ENCODE peak calls at places on chromosomes 3 and 15, in four cellular contexts. L is fibroblast of mammary gland; E is activated gamma-delta T cell treated with anti-CD3 and anti-CD28 coated beads, Interleukin-2, amount 50 U/mL, for 16 hours; Q is AG08395. Z is an unnamed sample.

GRCh38 chr3:16798738-16799137 is 86.0 kb upstream of the PLCL2 start:
- DNase-seq in Q (no peak), E (no peak), L (no peak), Z (no peak)

GRCh38 chr15:52857471-52857870 is 67.3 kb upstream of the ONECUT1 start:
- DNase-seq in E (no peak), L (no peak), Q (no peak), Z (no peak)

GRCh38 chr3:125374996-125375941 is at the start of gene ZNF148:
- DNase-seq in Q (peak), E (peak), L (peak), Z (no peak)

GRCh38 chr3:101803152-101803782 is 24.3 kb downstream of the NXPE3 start:
- DNase-seq in L (peak), E (peak), Q (peak), Z (no peak)

GRCh38 chr15:23690450-23690852 is 3.3 kb upstream of the NDN start:
- DNase-seq in E (no peak), L (peak), Q (peak), Z (no peak)

GRCh38 chr3:171157286-171157685 is 130.8 kb upstream of the SLC2A2 start:
- DNase-seq in L (peak), E (no peak), Q (no peak), Z (no peak)

GRCh38 chr15:80480171-80480811 is 76.1 kb downstream of the ARNT2 start:
- DNase-seq in Q (peak), L (peak), E (no peak), Z (no peak)

GRCh38 chr3:31724144-31724543 is 191.4 kb downstream of the STT3B start:
- DNase-seq in E (no peak), Q (no peak), L (no peak), Z (no peak)

GRCh38 chr3:189502676-189503257 is 128.4 kb upstream of the TP63 start:
- DNase-seq in Q (no peak), E (no peak), L (no peak), Z (no peak)

GRCh38 chr15:69156726-69157381 is 3.6 kb upstream of the GLCE start:
- DNase-seq in L (no peak), E (no peak), Q (no peak), Z (no peak)

GRCh38 chr15:25850154-25851111 is 12.7 kb downstream of the ATP10A start:
- DNase-seq in E (peak), Q (peak), L (peak), Z (no peak)

GRCh38 chr15:68384451-68385239 is 47.3 kb downstream of the ITGA11 start:
- DNase-seq in Q (peak), L (peak), E (no peak), Z (peak)

GRCh38 chr15:49675051-49675450 is 54.2 kb downstream of the DTWD1 start:
- DNase-seq in L (peak), Q (peak), E (no peak), Z (peak)

GRCh38 chr15:28272587-28272986 is 49.4 kb downstream of the HERC2 start:
- DNase-seq in Q (no peak), E (no peak), L (no peak), Z (no peak)

GRCh38 chr3:138950006-138950644 is 3.1 kb downstream of the FOXL2NB start:
- DNase-seq in L (peak), Q (peak), E (no peak), Z (no peak)

GRCh38 chr3:17404548-17404947 is 337.9 kb downstream of the TBC1D5 start:
- DNase-seq in L (no peak), E (no peak), Q (no peak), Z (no peak)

GRCh38 chr3:61894988-61895935 is 333.9 kb downstream of the PTPRG start:
- DNase-seq in Q (peak), L (peak), E (no peak), Z (no peak)

GRCh38 chr3:187822402-187822801 is 77.1 kb upstream of the BCL6 start:
- DNase-seq in L (no peak), E (no peak), Q (no peak), Z (no peak)

GRCh38 chr3:13135811-13136321 is 62.6 kb upstream of the IQSEC1 start:
- DNase-seq in L (no peak), E (no peak), Q (no peak), Z (no peak)

GRCh38 chr15:33309602-33310276 is 1.0 kb upstream of the RYR3 start:
- DNase-seq in L (peak), Q (no peak), E (no peak), Z (no peak)

GRCh38 chr3:72476139-72476483 is 372.1 kb downstream of the SHQ1 start:
- DNase-seq in Q (no peak), E (no peak), L (no peak), Z (no peak)

GRCh38 chr3:97938444-97938843 is 33.8 kb downstream of the RIOX2 start:
- DNase-seq in L (no peak), E (no peak), Q (no peak), Z (no peak)

GRCh38 chr3:197590313-197590962 is 34.7 kb upstream of the BDH1 start:
- DNase-seq in L (no peak), Q (no peak), E (no peak), Z (no peak)

GRCh38 chr3:108036984-108037741 is 53.7 kb downstream of the CD47 start:
- DNase-seq in L (peak), Q (peak), E (no peak), Z (peak)

GRCh38 chr3:197151562-197151961 is 121.9 kb upstream of the MELTF start:
- DNase-seq in L (peak), E (no peak), Q (peak), Z (peak)

GRCh38 chr3:65666426-65667091 is 372.2 kb downstream of the MAGI1 start:
- DNase-seq in Q (no peak), L (peak), E (no peak), Z (no peak)

GRCh38 chr3:188954590-188955208 is 217.1 kb upstream of the TPRG1 start:
- DNase-seq in L (peak), Q (peak), E (peak), Z (no peak)

GRCh38 chr15:88610756-88611231 is 10.3 kb upstream of the AEN start:
- DNase-seq in E (no peak), Q (no peak), L (no peak), Z (no peak)

GRCh38 chr3:55486857-55487375 is at the start of gene WNT5A:
- DNase-seq in L (peak), Q (peak), E (no peak), Z (no peak)

GRCh38 chr3:134933997-134934396 is 138.9 kb downstream of the EPHB1 start:
- DNase-seq in E (no peak), Q (no peak), L (no peak), Z (no peak)

GRCh38 chr3:188772886-188773285 is 398.9 kb upstream of the TPRG1 start:
- DNase-seq in L (peak), Q (peak), E (no peak), Z (no peak)

GRCh38 chr3:177177670-177178295 is 19.5 kb downstream of the TBL1XR1 start:
- DNase-seq in Q (no peak), E (no peak), L (no peak), Z (no peak)

GRCh38 chr15:35958021-35958420 is 412.1 kb upstream of the DPH6 start:
- DNase-seq in E (no peak), Q (no peak), L (peak), Z (no peak)

GRCh38 chr3:36648241-36649034 is 115.9 kb downstream of the DCLK3 start:
- DNase-seq in E (no peak), L (peak), Q (peak), Z (peak)

GRCh38 chr3:171168086-171168485 is 141.6 kb upstream of the SLC2A2 start:
- DNase-seq in L (peak), Q (peak), E (no peak), Z (no peak)

GRCh38 chr3:180430896-180431295 is 171.1 kb upstream of the TTC14 start:
- DNase-seq in E (no peak), Q (no peak), L (peak), Z (no peak)

GRCh38 chr3:76107935-76108570 is 322.7 kb upstream of the ZNF717 start:
- DNase-seq in E (no peak), L (peak), Q (peak), Z (no peak)

GRCh38 chr15:81000626-81001179 is at the start of gene TLNRD1:
- DNase-seq in L (peak), E (peak), Q (peak), Z (no peak)

Z was measured in GM04503.